ENCODE peak calls at places on chromosomes 13 and 19, in seven cellular contexts. W is sigmoid colon, O is right lobe of liver, F is astrocyte, I is brain microvascular endothelial cell, N is lower lobe of right lung, E is ovary. H is an unnamed sample.

GRCh38 chr13:27905650-27906049 is 14.2 kb upstream of the PDX1 start:
- DNase-seq in I (no peak), F (no peak), E (no peak), O (no peak), N (no peak), W (no peak), H (no peak)

GRCh38 chr13:107847406-107847805 is 367.9 kb downstream of the LIG4 start:
- DNase-seq in E (no peak), N (no peak), F (no peak), O (no peak), I (no peak), W (no peak), H (no peak)

GRCh38 chr19:41914906-41915247 is 13.4 kb downstream of the ERFL start:
- DNase-seq in E (no peak), F (no peak), W (no peak), N (no peak), O (no peak), I (no peak), H (no peak)

GRCh38 chr19:39388657-39389056 is 2.2 kb downstream of the PAF1 start:
- DNase-seq in E (peak; percentile 17), N (no peak), I (no peak), O (no peak), F (no peak), W (no peak), H (no peak)

GRCh38 chr13:49739498-49740187 is 48.4 kb upstream of the EBPL start:
- DNase-seq in O (no peak), I (no peak), F (no peak), N (no peak), W (no peak), E (no peak), H (no peak)

GRCh38 chr13:98103942-98104880 is 38.7 kb upstream of the FARP1 start:
- DNase-seq in I (no peak), F (no peak), O (no peak), W (no peak), E (no peak), N (no peak), H (peak; percentile 25)

GRCh38 chr13:77779461-77780272 is 82.2 kb downstream of the SLAIN1 start:
- DNase-seq in E (peak; percentile 37), I (peak; percentile 33), N (peak; percentile 43), F (peak; percentile 39), W (no peak), O (no peak), H (peak; percentile 4)

GRCh38 chr19:19568802-19569756 is 31.0 kb downstream of the CILP2 start:
- DNase-seq in W (no peak), O (no peak), I (peak; percentile 64), N (no peak), F (peak; percentile 59), E (no peak), H (no peak)

GRCh38 chr13:98959775-98960325 is 18.0 kb downstream of the DOCK9 start:
- DNase-seq in N (no peak), O (no peak), E (no peak), W (no peak), F (no peak), I (no peak), H (no peak)

GRCh38 chr13:100707818-100708740 is 33.5 kb upstream of the TMTC4 start:
- DNase-seq in F (peak; percentile 97), W (no peak), I (no peak), O (no peak), N (no peak), E (no peak), H (peak; percentile 75)

GRCh38 chr13:113089693-113090414 is 15.7 kb upstream of the F7 start:
- DNase-seq in E (no peak), F (no peak), N (peak; percentile 44), O (no peak), W (peak; percentile 52), I (no peak), H (no peak)

GRCh38 chr13:113090806-113091205 is 14.8 kb upstream of the F7 start:
- DNase-seq in E (no peak), O (no peak), N (no peak), I (no peak), F (no peak), W (peak; percentile 37), H (no peak)

GRCh38 chr13:113088691-113089020 is 16.9 kb upstream of the F7 start:
- DNase-seq in I (no peak), W (peak; percentile 50), N (peak; percentile 37), O (no peak), F (no peak), E (no peak), H (no peak)

GRCh38 chr13:113091211-113091771 is 14.3 kb upstream of the F7 start:
- DNase-seq in E (no peak), F (no peak), N (peak; percentile 34), O (no peak), I (no peak), W (peak; percentile 48), H (no peak)

DNA sequence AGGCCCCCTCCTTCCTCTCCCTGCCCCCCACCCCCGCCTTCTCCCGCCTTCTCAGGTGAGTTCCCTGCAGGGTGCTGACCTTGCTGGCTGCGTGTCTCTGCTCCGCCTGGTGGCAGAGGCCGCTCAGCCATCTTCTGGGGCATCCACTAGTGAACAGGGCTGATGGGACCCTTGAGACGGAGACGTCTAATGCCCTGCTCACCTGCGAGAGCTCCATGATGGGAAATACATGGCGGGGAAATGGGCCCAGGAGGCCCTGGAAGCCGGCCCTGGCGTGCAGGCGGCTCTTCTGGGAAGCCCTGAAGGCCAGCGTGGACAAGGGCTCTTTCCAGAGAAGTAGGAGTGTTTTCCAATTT is 15.2 kb upstream of the F7 start:
- DNase-seq in I (no peak), N (peak; percentile 30), E (no peak), O (no peak), F (no peak), W (peak; percentile 50), H (no peak)
- H3K27me3 ChIP-seq in I (peaks cover 8% of the 10 kb centered on the region), N (no peaks in the 10 kb centered on the region), E (no peaks in the 10 kb centered on the region), O (no peaks in the 10 kb centered on the region), F (peaks cover 3% of the 10 kb centered on the region), W (peaks cover 19% of the 10 kb centered on the region), H (no peaks in the 10 kb centered on the region)

GRCh38 chr19:1671716-1672037 is 19.3 kb upstream of the TCF3 start:
- DNase-seq in F (no peak), W (no peak), I (no peak), N (no peak), E (no peak), O (no peak), H (no peak)
- H3K27me3 ChIP-seq in F (peaks cover 25% of the 10 kb centered on the region), W (peaks cover 97% of the 10 kb centered on the region), I (peaks cover 58% of the 10 kb centered on the region), N (peaks cover 87% of the 10 kb centered on the region), E (peaks cover 12% of the 10 kb centered on the region), O (no peaks in the 10 kb centered on the region), H (peaks cover 74% of the 10 kb centered on the region)

DNA sequence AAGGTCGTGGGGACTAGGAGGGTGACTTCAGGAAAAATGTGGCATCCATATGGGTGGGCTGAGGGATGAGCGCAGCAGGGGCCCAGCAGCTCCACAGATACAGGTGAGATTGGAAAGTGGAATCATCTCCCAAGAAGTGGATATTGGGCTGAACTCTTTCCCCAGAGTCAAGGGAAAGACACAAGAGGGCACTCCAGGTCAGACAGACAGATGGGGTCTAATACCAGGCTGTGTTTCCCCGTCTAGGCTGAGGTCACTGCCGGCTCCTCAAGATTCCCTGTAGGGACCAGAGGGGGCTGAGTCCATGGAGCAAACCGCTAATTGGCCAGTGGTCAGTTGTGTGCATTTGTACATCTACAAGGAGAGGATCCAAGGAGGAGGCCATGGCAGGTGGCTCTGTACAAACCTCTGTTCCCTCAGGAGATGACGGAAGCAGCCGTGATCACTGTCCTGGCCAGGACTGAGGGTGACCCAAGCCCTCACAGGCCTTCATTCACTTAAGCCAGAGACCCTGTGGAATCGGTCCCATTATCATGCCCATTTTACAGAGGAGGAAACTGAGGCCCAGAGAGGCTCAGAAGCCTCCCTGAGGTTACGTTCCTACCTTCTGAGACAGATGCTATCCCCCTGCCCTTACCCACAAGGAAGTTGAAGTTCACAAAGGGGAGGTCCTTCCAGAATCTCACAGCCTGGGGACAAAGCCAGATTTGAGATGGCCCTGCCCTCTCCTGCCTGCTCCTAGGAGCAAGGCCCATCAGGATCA is 14.9 kb upstream of the IGLON5 start:
- DNase-seq in O (no peak), I (no peak), N (no peak), W (no peak), E (no peak), F (no peak), H (no peak)
- H3K27me3 ChIP-seq in O (no peaks in the 10 kb centered on the region), I (no peaks in the 10 kb centered on the region), N (peaks cover 33% of the 10 kb centered on the region), W (peaks cover 36% of the 10 kb centered on the region), E (no peaks in the 10 kb centered on the region), F (no peaks in the 10 kb centered on the region), H (no peaks in the 10 kb centered on the region)

GRCh38 chr19:2287585-2287984 is 5.6 kb upstream of the PEAK3 start:
- DNase-seq in F (no peak), E (no peak), I (no peak), W (no peak), N (no peak), O (no peak), H (no peak)

GRCh38 chr19:2288010-2288742 is 6.2 kb upstream of the PEAK3 start:
- DNase-seq in O (no peak), N (no peak), I (no peak), W (no peak), F (no peak), E (no peak), H (no peak)

GRCh38 chr19:2289714-2290435 is 7.9 kb upstream of the PEAK3 start:
- DNase-seq in W (no peak), F (no peak), E (no peak), I (no peak), O (no peak), N (peak; percentile 82), H (no peak)

GRCh38 chr19:2290441-2291184 is 8.6 kb upstream of the PEAK3 start:
- DNase-seq in N (no peak), W (no peak), F (no peak), I (no peak), E (no peak), O (no peak), H (no peak)

GRCh38 chr19:2288743-2289713 is 7.1 kb upstream of the PEAK3 start:
- DNase-seq in E (no peak), W (no peak), N (no peak), I (no peak), O (no peak), F (no peak), H (no peak)
- H3K27me3 ChIP-seq in E (peaks cover 11% of the 10 kb centered on the region), W (peaks cover 54% of the 10 kb centered on the region), N (peaks cover 53% of the 10 kb centered on the region), I (peaks cover 46% of the 10 kb centered on the region), O (no peaks in the 10 kb centered on the region), F (peaks cover 45% of the 10 kb centered on the region), H (peaks cover 75% of the 10 kb centered on the region)

DNA sequence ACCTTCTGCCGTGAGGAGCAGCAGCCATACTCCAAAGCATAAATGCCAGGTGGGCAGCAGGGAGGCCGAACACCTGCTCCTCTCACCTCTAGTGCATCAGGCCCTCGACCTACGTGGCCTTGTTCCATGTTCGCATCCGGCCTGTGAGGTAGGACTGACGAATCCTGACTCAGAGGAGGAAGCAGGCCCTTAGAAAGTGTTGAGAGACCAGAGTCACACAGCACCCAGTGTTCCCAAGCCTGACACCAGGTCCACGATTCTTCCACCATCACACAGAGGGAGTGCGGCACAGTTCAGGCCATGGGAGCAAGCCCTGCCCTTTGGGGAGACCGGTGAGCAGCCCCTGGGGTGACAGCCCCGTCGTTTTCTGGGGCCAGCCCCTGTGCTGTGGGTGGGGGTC is 14.7 kb downstream of the ATP12A start:
- DNase-seq in F (no peak), O (no peak), W (no peak), I (no peak), E (no peak), N (no peak), H (no peak)
- H3K27me3 ChIP-seq in F (peaks cover under 1% of the 10 kb centered on the region), O (no peaks in the 10 kb centered on the region), W (no peaks in the 10 kb centered on the region), I (no peaks in the 10 kb centered on the region), E (no peaks in the 10 kb centered on the region), N (peaks cover 22% of the 10 kb centered on the region), H (no peaks in the 10 kb centered on the region)